ENCODE peak calls at places on chromosomes 5 and 9, in ten cellular contexts. One of them, this sample, is unnamed.

GRCh38 chr9:107999011-107999410 is 509.4 kb upstream of the KLF4 start:
- DNase-seq in fibroblast of lung: no peak
- DNase-seq in CD8-positive, alpha-beta T cell: no peak
- DNase-seq in tibial nerve: no peak
- DNase-seq in tibial artery: no peak
- DNase-seq in right cardiac atrium: no peak
- DNase-seq in IMR-90: no peak
- DNase-seq in thyroid gland: no peak
- DNase-seq in OCI-LY7: no peak
- DNase-seq in heart right ventricle: no peak
- DNase-seq in this sample: no peak

GRCh38 chr5:68381060-68381459 is 165.5 kb downstream of the PIK3R1 start:
- DNase-seq in CD8-positive, alpha-beta T cell: no peak
- DNase-seq in right cardiac atrium: no peak
- DNase-seq in tibial artery: no peak
- DNase-seq in OCI-LY7: no peak
- DNase-seq in fibroblast of lung: no peak
- DNase-seq in thyroid gland: no peak
- DNase-seq in heart right ventricle: no peak
- DNase-seq in IMR-90: no peak
- DNase-seq in tibial nerve: no peak
- DNase-seq in this sample: no peak

GRCh38 chr5:17167171-17167891 is 50.1 kb upstream of the BASP1 start:
- DNase-seq in fibroblast of lung: peak
- DNase-seq in CD8-positive, alpha-beta T cell: no peak
- DNase-seq in thyroid gland: peak
- DNase-seq in tibial artery: no peak
- DNase-seq in heart right ventricle: no peak
- DNase-seq in tibial nerve: no peak
- DNase-seq in OCI-LY7: no peak
- DNase-seq in IMR-90: no peak
- DNase-seq in right cardiac atrium: no peak
- DNase-seq in this sample: no peak

GRCh38 chr5:76199321-76200318 is 116.4 kb downstream of the SV2C start:
- DNase-seq in thyroid gland: no peak
- DNase-seq in tibial nerve: no peak
- DNase-seq in tibial artery: no peak
- DNase-seq in IMR-90: no peak
- DNase-seq in fibroblast of lung: no peak
- DNase-seq in heart right ventricle: no peak
- DNase-seq in OCI-LY7: no peak
- DNase-seq in right cardiac atrium: no peak
- DNase-seq in CD8-positive, alpha-beta T cell: no peak
- DNase-seq in this sample: no peak

GRCh38 chr9:83477120-83477519 is 61.1 kb downstream of the FRMD3 start:
- DNase-seq in IMR-90: no peak
- DNase-seq in CD8-positive, alpha-beta T cell: no peak
- DNase-seq in thyroid gland: no peak
- DNase-seq in right cardiac atrium: no peak
- DNase-seq in tibial nerve: no peak
- DNase-seq in heart right ventricle: no peak
- DNase-seq in fibroblast of lung: no peak
- DNase-seq in OCI-LY7: no peak
- DNase-seq in tibial artery: no peak
- DNase-seq in this sample: no peak

GRCh38 chr5:107388111-107388861 is 282.5 kb downstream of the EFNA5 start:
- DNase-seq in tibial nerve: no peak
- DNase-seq in thyroid gland: no peak
- DNase-seq in IMR-90: peak
- DNase-seq in right cardiac atrium: no peak
- DNase-seq in heart right ventricle: no peak
- DNase-seq in OCI-LY7: peak
- DNase-seq in CD8-positive, alpha-beta T cell: no peak
- DNase-seq in fibroblast of lung: peak
- DNase-seq in tibial artery: no peak
- DNase-seq in this sample: peak

GRCh38 chr9:35700942-35701341 is 11.2 kb upstream of the TPM2 start:
- DNase-seq in thyroid gland: no peak
- DNase-seq in heart right ventricle: no peak
- DNase-seq in tibial nerve: no peak
- DNase-seq in tibial artery: no peak
- DNase-seq in fibroblast of lung: no peak
- DNase-seq in IMR-90: no peak
- DNase-seq in CD8-positive, alpha-beta T cell: no peak
- DNase-seq in right cardiac atrium: no peak
- DNase-seq in OCI-LY7: no peak
- DNase-seq in this sample: no peak

GRCh38 chr5:23405316-23406068 is 101.9 kb upstream of the PRDM9 start:
- DNase-seq in tibial artery: no peak
- DNase-seq in heart right ventricle: no peak
- DNase-seq in IMR-90: no peak
- DNase-seq in fibroblast of lung: no peak
- DNase-seq in tibial nerve: no peak
- DNase-seq in right cardiac atrium: no peak
- DNase-seq in thyroid gland: no peak
- DNase-seq in CD8-positive, alpha-beta T cell: no peak
- DNase-seq in OCI-LY7: no peak
- DNase-seq in this sample: no peak

GRCh38 chr5:134122530-134122929 is 8.0 kb downstream of the TCF7 start:
- DNase-seq in heart right ventricle: no peak
- DNase-seq in thyroid gland: peak
- DNase-seq in tibial artery: no peak
- DNase-seq in right cardiac atrium: no peak
- DNase-seq in IMR-90: no peak
- DNase-seq in CD8-positive, alpha-beta T cell: peak
- DNase-seq in tibial nerve: no peak
- DNase-seq in fibroblast of lung: no peak
- DNase-seq in OCI-LY7: peak
- DNase-seq in this sample: no peak

GRCh38 chr5:40401965-40402364 is 277.8 kb upstream of the PTGER4 start:
- DNase-seq in right cardiac atrium: no peak
- DNase-seq in tibial nerve: no peak
- DNase-seq in thyroid gland: no peak
- DNase-seq in fibroblast of lung: peak
- DNase-seq in CD8-positive, alpha-beta T cell: peak
- DNase-seq in OCI-LY7: no peak
- DNase-seq in heart right ventricle: no peak
- DNase-seq in IMR-90: peak
- DNase-seq in tibial artery: no peak
- DNase-seq in this sample: peak

GRCh38 chr9:98786750-98787510 is 9.4 kb downstream of the ANKS6 start:
- DNase-seq in fibroblast of lung: no peak
- DNase-seq in right cardiac atrium: no peak
- DNase-seq in tibial artery: peak
- DNase-seq in tibial nerve: no peak
- DNase-seq in thyroid gland: no peak
- DNase-seq in IMR-90: no peak
- DNase-seq in OCI-LY7: no peak
- DNase-seq in heart right ventricle: no peak
- DNase-seq in CD8-positive, alpha-beta T cell: no peak
- DNase-seq in this sample: no peak

GRCh38 chr5:95891499-95891898 is 69.0 kb upstream of the GLRX start:
- DNase-seq in tibial nerve: no peak
- DNase-seq in heart right ventricle: no peak
- DNase-seq in thyroid gland: no peak
- DNase-seq in fibroblast of lung: no peak
- DNase-seq in IMR-90: no peak
- DNase-seq in CD8-positive, alpha-beta T cell: no peak
- DNase-seq in right cardiac atrium: no peak
- DNase-seq in OCI-LY7: no peak
- DNase-seq in tibial artery: no peak
- DNase-seq in this sample: no peak

GRCh38 chr9:137296214-137297059 is 5.6 kb downstream of the NRARP start:
- DNase-seq in heart right ventricle: peak
- DNase-seq in right cardiac atrium: peak
- DNase-seq in tibial nerve: no peak
- DNase-seq in tibial artery: no peak
- DNase-seq in CD8-positive, alpha-beta T cell: no peak
- DNase-seq in IMR-90: peak
- DNase-seq in fibroblast of lung: peak
- DNase-seq in OCI-LY7: no peak
- DNase-seq in thyroid gland: no peak
- DNase-seq in this sample: peak

GRCh38 chr9:137294091-137294683 is 7.9 kb downstream of the NRARP start:
- DNase-seq in IMR-90: peak
- DNase-seq in thyroid gland: no peak
- DNase-seq in CD8-positive, alpha-beta T cell: no peak
- DNase-seq in fibroblast of lung: peak
- DNase-seq in heart right ventricle: peak
- DNase-seq in tibial nerve: no peak
- DNase-seq in tibial artery: no peak
- DNase-seq in OCI-LY7: peak
- DNase-seq in right cardiac atrium: peak
- DNase-seq in this sample: peak

GRCh38 chr9:137297060-137297664 is 4.9 kb downstream of the NRARP start:
- DNase-seq in fibroblast of lung: no peak
- DNase-seq in tibial nerve: no peak
- DNase-seq in CD8-positive, alpha-beta T cell: no peak
- DNase-seq in tibial artery: no peak
- DNase-seq in OCI-LY7: peak
- DNase-seq in heart right ventricle: no peak
- DNase-seq in IMR-90: no peak
- DNase-seq in right cardiac atrium: peak
- DNase-seq in thyroid gland: no peak
- DNase-seq in this sample: no peak

GRCh38 chr9:137294684-137295312 is 7.3 kb downstream of the NRARP start:
- DNase-seq in right cardiac atrium: peak
- DNase-seq in fibroblast of lung: peak
- DNase-seq in thyroid gland: peak
- DNase-seq in OCI-LY7: no peak
- DNase-seq in heart right ventricle: peak
- DNase-seq in CD8-positive, alpha-beta T cell: no peak
- DNase-seq in tibial nerve: no peak
- DNase-seq in IMR-90: peak
- DNase-seq in tibial artery: no peak
- DNase-seq in this sample: no peak

GRCh38 chr9:137295313-137296213 is 6.5 kb downstream of the NRARP start:
- DNase-seq in heart right ventricle: peak
- DNase-seq in tibial nerve: no peak
- DNase-seq in tibial artery: no peak
- DNase-seq in CD8-positive, alpha-beta T cell: no peak
- DNase-seq in OCI-LY7: peak
- DNase-seq in IMR-90: no peak
- DNase-seq in fibroblast of lung: no peak
- DNase-seq in thyroid gland: no peak
- DNase-seq in right cardiac atrium: peak
- DNase-seq in this sample: no peak
- H3K4me3 ChIP-seq in heart right ventricle: peak
- H3K4me3 ChIP-seq in tibial nerve: peak
- H3K4me3 ChIP-seq in tibial artery: peak
- H3K4me3 ChIP-seq in CD8-positive, alpha-beta T cell: peak
- H3K4me3 ChIP-seq in OCI-LY7: peak
- H3K4me3 ChIP-seq in IMR-90: peak
- H3K4me3 ChIP-seq in fibroblast of lung: no peak
- H3K4me3 ChIP-seq in thyroid gland: no peak
- H3K4me3 ChIP-seq in right cardiac atrium: peak
- H3K4me3 ChIP-seq in this sample: peak

GRCh38 chr5:129459485-129460120 is 495 bp upstream of the ADAMTS19 start:
- DNase-seq in thyroid gland: no peak
- DNase-seq in IMR-90: peak
- DNase-seq in CD8-positive, alpha-beta T cell: no peak
- DNase-seq in right cardiac atrium: peak
- DNase-seq in tibial artery: no peak
- DNase-seq in tibial nerve: no peak
- DNase-seq in heart right ventricle: peak
- DNase-seq in OCI-LY7: no peak
- DNase-seq in fibroblast of lung: peak
- DNase-seq in this sample: peak
- H3K4me3 ChIP-seq in thyroid gland: no peak
- H3K4me3 ChIP-seq in IMR-90: no peak
- H3K4me3 ChIP-seq in CD8-positive, alpha-beta T cell: no peak
- H3K4me3 ChIP-seq in right cardiac atrium: peak
- H3K4me3 ChIP-seq in tibial artery: peak
- H3K4me3 ChIP-seq in tibial nerve: no peak
- H3K4me3 ChIP-seq in heart right ventricle: peak
- H3K4me3 ChIP-seq in OCI-LY7: no peak
- H3K4me3 ChIP-seq in fibroblast of lung: no peak
- H3K4me3 ChIP-seq in this sample: peak

DNA sequence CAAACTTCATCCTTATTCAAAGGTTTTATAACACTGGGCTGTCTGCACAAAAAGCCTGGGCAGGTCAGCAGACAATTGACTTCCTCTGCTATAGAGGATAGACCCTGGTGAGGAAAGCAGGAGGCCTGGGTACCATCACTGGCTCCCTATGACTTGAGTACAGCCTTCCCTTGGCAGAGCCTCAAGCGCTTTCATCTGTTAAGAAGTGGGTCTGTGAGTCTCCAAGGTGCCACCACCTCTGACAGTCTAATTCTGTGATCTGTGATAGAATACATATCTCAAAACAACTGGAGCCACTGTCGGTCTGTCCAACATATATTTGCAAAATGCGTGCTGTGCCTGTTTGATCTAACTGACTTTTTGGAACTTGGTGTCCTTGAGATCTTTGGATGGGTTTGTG is 52.2 kb downstream of the C9orf152 start:
- DNase-seq in OCI-LY7: no peak
- DNase-seq in right cardiac atrium: no peak
- DNase-seq in CD8-positive, alpha-beta T cell: no peak
- DNase-seq in thyroid gland: no peak
- DNase-seq in tibial artery: no peak
- DNase-seq in tibial nerve: no peak
- DNase-seq in heart right ventricle: no peak
- DNase-seq in fibroblast of lung: no peak
- DNase-seq in IMR-90: no peak
- DNase-seq in this sample: no peak
- H3K4me3 ChIP-seq in OCI-LY7: peak
- H3K4me3 ChIP-seq in right cardiac atrium: no peak
- H3K4me3 ChIP-seq in CD8-positive, alpha-beta T cell: no peak
- H3K4me3 ChIP-seq in thyroid gland: no peak
- H3K4me3 ChIP-seq in tibial artery: no peak
- H3K4me3 ChIP-seq in tibial nerve: no peak
- H3K4me3 ChIP-seq in heart right ventricle: no peak
- H3K4me3 ChIP-seq in fibroblast of lung: no peak
- H3K4me3 ChIP-seq in IMR-90: no peak
- H3K4me3 ChIP-seq in this sample: no peak

GRCh38 chr5:150409638-150410523 is 2.8 kb downstream of the CD74 start:
- DNase-seq in fibroblast of lung: peak
- DNase-seq in IMR-90: peak
- DNase-seq in heart right ventricle: peak
- DNase-seq in CD8-positive, alpha-beta T cell: peak
- DNase-seq in tibial artery: peak
- DNase-seq in tibial nerve: peak
- DNase-seq in OCI-LY7: peak
- DNase-seq in thyroid gland: peak
- DNase-seq in right cardiac atrium: peak
- DNase-seq in this sample: peak
- H3K4me3 ChIP-seq in fibroblast of lung: no peak
- H3K4me3 ChIP-seq in IMR-90: no peak
- H3K4me3 ChIP-seq in heart right ventricle: peak
- H3K4me3 ChIP-seq in CD8-positive, alpha-beta T cell: peak
- H3K4me3 ChIP-seq in tibial artery: peak
- H3K4me3 ChIP-seq in tibial nerve: no peak
- H3K4me3 ChIP-seq in OCI-LY7: peak
- H3K4me3 ChIP-seq in thyroid gland: no peak
- H3K4me3 ChIP-seq in right cardiac atrium: peak
- H3K4me3 ChIP-seq in this sample: no peak

DNA sequence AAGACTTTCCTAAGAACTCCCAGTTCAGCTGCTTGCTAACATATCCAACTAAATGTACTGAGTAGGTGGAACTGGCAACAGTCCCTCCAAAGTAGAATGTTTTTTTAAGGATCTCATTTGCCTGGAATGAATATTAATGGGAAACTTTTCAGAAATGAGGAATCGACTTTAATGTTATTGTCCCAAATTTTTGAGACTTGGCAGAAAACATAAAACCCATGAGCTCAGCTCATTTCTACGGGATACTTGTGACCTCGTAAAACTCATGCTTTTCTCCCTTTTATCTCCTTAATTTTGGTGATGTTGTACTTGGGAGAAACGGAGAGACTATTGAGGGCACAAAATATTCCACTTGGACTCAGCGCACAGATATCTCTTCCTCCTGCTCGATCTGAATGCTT is 296.8 kb downstream of the EBF1 start:
- DNase-seq in IMR-90: peak
- DNase-seq in heart right ventricle: no peak
- DNase-seq in CD8-positive, alpha-beta T cell: no peak
- DNase-seq in right cardiac atrium: no peak
- DNase-seq in thyroid gland: no peak
- DNase-seq in fibroblast of lung: peak
- DNase-seq in OCI-LY7: no peak
- DNase-seq in tibial artery: no peak
- DNase-seq in tibial nerve: no peak
- DNase-seq in this sample: no peak
- H3K4me3 ChIP-seq in IMR-90: no peak
- H3K4me3 ChIP-seq in heart right ventricle: no peak
- H3K4me3 ChIP-seq in CD8-positive, alpha-beta T cell: no peak
- H3K4me3 ChIP-seq in right cardiac atrium: no peak
- H3K4me3 ChIP-seq in thyroid gland: no peak
- H3K4me3 ChIP-seq in fibroblast of lung: no peak
- H3K4me3 ChIP-seq in OCI-LY7: no peak
- H3K4me3 ChIP-seq in tibial artery: no peak
- H3K4me3 ChIP-seq in tibial nerve: no peak
- H3K4me3 ChIP-seq in this sample: no peak